ENCODE peak calls at places on chromosomes 12 and 14, in six cellular contexts. X is RPMI8226, C is AG09319, V is fibroblast of mammary gland, K is ELR, A is K562. H is an unnamed sample.
A peak's percentile ranks its signal among the peaks of the same experiment; 100 is the strongest.

GRCh38 chr12:81492131-81492720 is 266.9 kb downstream of the PPFIA2 start:
- DNase-seq in X (no peak), C (no peak), V (peak; percentile 8), K (no peak), A (no peak), H (peak; percentile 66)

GRCh38 chr12:54392485-54393349 is 8.2 kb upstream of the ZNF385A start:
- DNase-seq in X (no peak), C (no peak), V (no peak), K (no peak), A (peak; percentile 42), H (no peak)

GRCh38 chr12:12443482-12443881 is 86.6 kb downstream of the BORCS5 start:
- DNase-seq in X (no peak), C (no peak), V (peak; percentile 50), K (no peak), A (no peak), H (peak; percentile 26)

GRCh38 chr14:52119030-52119429 is 50.2 kb upstream of the NID2 start:
- DNase-seq in X (no peak), C (no peak), V (no peak), K (no peak), A (no peak), H (no peak)

GRCh38 chr14:90487031-90487430 is 90.2 kb downstream of the CALM1 start:
- DNase-seq in X (no peak), C (no peak), V (no peak), K (no peak), A (no peak), H (peak; percentile 97)

GRCh38 chr12:49963976-49964815 is 2.5 kb downstream of the AQP5 start:
- DNase-seq in X (no peak), C (no peak), V (no peak), K (no peak), A (no peak), H (no peak)

GRCh38 chr14:71803539-71804260 is 128.5 kb upstream of the RGS6 start:
- DNase-seq in X (no peak), C (no peak), V (no peak), K (peak; percentile 68), A (no peak), H (no peak)

GRCh38 chr12:98743362-98743953 is 98.4 kb downstream of the APAF1 start:
- DNase-seq in X (peak; percentile 58), C (no peak), V (no peak), K (peak; percentile 39), A (peak; percentile 36), H (peak; percentile 52)

GRCh38 chr12:130796985-130797686 is 41.9 kb downstream of the STX2 start:
- DNase-seq in X (no peak), C (no peak), V (no peak), K (no peak), A (no peak), H (no peak)

GRCh38 chr12:109864916-109865315 is 15.4 kb downstream of the GLTP start:
- DNase-seq in X (no peak), C (no peak), V (no peak), K (no peak), A (no peak), H (no peak)

GRCh38 chr12:22598763-22599161 is 26.2 kb upstream of the ETNK1 start:
- DNase-seq in X (no peak), C (no peak), V (no peak), K (no peak), A (no peak), H (no peak)

GRCh38 chr12:55743131-55743921 is 404 bp downstream of the GDF11 start:
- DNase-seq in X (peak; percentile 80), C (no peak), V (peak; percentile 66), K (peak; percentile 77), A (peak; percentile 88), H (peak; percentile 95)

GRCh38 chr14:49497725-49498348 is 88.3 kb downstream of the RPS29 start:
- DNase-seq in X (peak; percentile 63), C (peak; percentile 31), V (peak; percentile 81), K (peak; percentile 80), A (peak; percentile 58), H (peak; percentile 87)

GRCh38 chr14:21846227-21846885 is 172.7 kb upstream of the OR4E1 start:
- DNase-seq in X (peak; percentile 20), C (no peak), V (peak; percentile 7), K (peak; percentile 40), A (peak; percentile 19), H (peak; percentile 47)

GRCh38 chr14:98494582-98494981 is 777.4 kb downstream of the BCL11B start:
- DNase-seq in X (no peak), C (no peak), V (no peak), K (no peak), A (no peak), H (no peak)

GRCh38 chr12:46071769-46072624 is 81.6 kb upstream of the SCAF11 start:
- DNase-seq in X (peak; percentile 87), C (peak; percentile 16), V (peak; percentile 64), K (peak; percentile 79), A (peak; percentile 52), H (peak; percentile 84)

GRCh38 chr12:96237465-96238077 is 43.4 kb downstream of the ELK3 start:
- DNase-seq in X (no peak), C (peak; percentile 84), V (peak; percentile 98), K (peak; percentile 94), A (no peak), H (peak; percentile 68)

GRCh38 chr12:89210277-89210676 is 142.0 kb downstream of the DUSP6 start:
- DNase-seq in X (no peak), C (no peak), V (no peak), K (no peak), A (no peak), H (peak; percentile 6)

GRCh38 chr12:119308743-119309456 is 25.6 kb upstream of the CCDC60 start:
- DNase-seq in X (no peak), C (no peak), V (no peak), K (no peak), A (no peak), H (peak; percentile 75)

GRCh38 chr12:47686645-47687240 is 19.1 kb downstream of the RPAP3 start:
- DNase-seq in X (peak; percentile 28), C (no peak), V (peak; percentile 57), K (peak; percentile 65), A (peak; percentile 22), H (peak; percentile 64)

GRCh38 chr12:124927325-124928094 is 13.1 kb upstream of the UBC start:
- DNase-seq in X (peak; percentile 85), C (no peak), V (peak; percentile 83), K (peak; percentile 90), A (peak; percentile 78), H (no peak)

GRCh38 chr12:124518051-124518932 is 49.1 kb downstream of the NCOR2 start:
- DNase-seq in X (no peak), C (peak; percentile 99), V (peak; percentile 99), K (peak; percentile 94), A (no peak), H (peak; percentile 98)

GRCh38 chr12:105206686-105207374 is 29.1 kb downstream of the APPL2 start:
- DNase-seq in X (no peak), C (no peak), V (peak; percentile 61), K (no peak), A (no peak), H (no peak)

GRCh38 chr14:104536942-104537612 is 42.5 kb upstream of the C14orf180 start:
- DNase-seq in X (no peak), C (no peak), V (peak; percentile 48), K (peak; percentile 52), A (no peak), H (no peak)

H was measured in NCI-H69.